ENCODE peak calls at places on chromosome 13, in four cellular contexts. R is H1, Q is GM12878, C is NT2/D1. I is an unnamed sample.
A peak's percentile ranks its signal among the peaks of the same experiment; 100 is the strongest.

GRCh38 chr13:80036845-80037504 is 304.0 kb downstream of the SPRY2 start:
- DNase-seq in R (no peak), Q (no peak), C (no peak), I (no peak)

GRCh38 chr13:44974056-44974798 is 15.0 kb downstream of the NUFIP1 start:
- DNase-seq in R (no peak), C (no peak), Q (peak; percentile 37), I (no peak)

GRCh38 chr13:83880275-83881027 is 1.8 kb downstream of the SLITRK1 start:
- DNase-seq in C (no peak), Q (no peak), R (peak; percentile 48), I (no peak)

GRCh38 chr13:73505487-73505886 is 446.7 kb downstream of the KLF5 start:
- DNase-seq in C (no peak), R (no peak), Q (no peak), I (no peak)

GRCh38 chr13:113042456-113042855 is 63.1 kb upstream of the F7 start:
- DNase-seq in R (no peak), C (no peak), Q (no peak), I (no peak)

GRCh38 chr13:97259787-97260641 is 37.9 kb downstream of the MBNL2 start:
- DNase-seq in R (no peak), C (no peak), Q (no peak), I (no peak)

GRCh38 chr13:62933809-62934208 is 1518.2 kb upstream of the PCDH20 start:
- DNase-seq in Q (no peak), R (no peak), C (no peak), I (no peak)

GRCh38 chr13:44792096-44792495 is 197.2 kb downstream of the NUFIP1 start:
- DNase-seq in Q (no peak), R (no peak), C (no peak), I (no peak)

GRCh38 chr13:113058988-113059850 is 46.4 kb upstream of the F7 start:
- DNase-seq in R (no peak), Q (no peak), C (no peak), I (no peak)

GRCh38 chr13:34655554-34655953 is 286.5 kb upstream of the NBEA start:
- DNase-seq in C (no peak), Q (no peak), R (no peak), I (no peak)

GRCh38 chr13:103203750-103204330 is 137.6 kb upstream of the SLC10A2 start:
- DNase-seq in Q (no peak), R (no peak), C (no peak), I (no peak)

GRCh38 chr13:113192902-113193301 is 15.6 kb downstream of the PCID2 start:
- DNase-seq in Q (no peak), R (no peak), C (no peak), I (no peak)

GRCh38 chr13:74061939-74062595 is 72.1 kb downstream of the KLF12 start:
- DNase-seq in C (no peak), R (no peak), Q (peak; percentile 55), I (no peak)

GRCh38 chr13:71871180-71871754 is 4.3 kb upstream of the DACH1 start:
- DNase-seq in Q (no peak), C (no peak), R (no peak), I (no peak)

GRCh38 chr13:35822666-35823065 is 308.5 kb downstream of the DCLK1 start:
- DNase-seq in Q (no peak), C (no peak), R (no peak), I (no peak)

GRCh38 chr13:35824395-35824794 is 306.8 kb downstream of the DCLK1 start:
- DNase-seq in Q (no peak), C (no peak), R (no peak), I (no peak)

GRCh38 chr13:35817642-35818576 is 313.3 kb downstream of the DCLK1 start:
- DNase-seq in Q (no peak), R (no peak), C (no peak), I (no peak)

GRCh38 chr13:35814573-35814972 is 316.6 kb downstream of the DCLK1 start:
- DNase-seq in Q (no peak), C (no peak), R (no peak), I (no peak)

DNA sequence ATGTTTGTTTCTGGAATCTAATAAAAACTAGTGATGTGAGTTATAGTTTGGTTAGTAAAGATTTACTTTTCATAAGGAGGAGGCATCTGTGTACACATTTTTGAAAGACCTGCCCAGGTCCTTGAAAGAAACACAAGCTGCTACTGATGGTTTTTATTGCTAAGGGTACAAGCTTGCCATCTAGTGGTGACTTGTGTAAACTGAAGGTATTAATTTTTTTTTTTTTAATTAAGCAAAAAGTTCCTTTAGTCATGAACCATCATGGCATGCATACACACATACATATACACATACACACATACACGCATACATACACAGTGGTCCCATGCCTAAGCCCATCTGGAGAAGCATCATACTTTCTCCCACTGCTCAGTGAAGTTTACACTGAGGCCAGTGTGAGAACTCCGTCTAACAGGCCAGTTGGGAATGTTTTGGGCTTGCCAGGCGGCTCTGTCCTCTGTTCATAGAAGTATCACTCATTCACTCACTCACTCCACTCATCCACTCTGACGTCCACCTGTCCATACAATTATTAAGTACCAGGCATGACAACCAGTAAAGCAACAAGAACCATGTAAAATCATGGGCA is 312.5 kb downstream of the DCLK1 start:
- DNase-seq in R (no peak), C (peak; percentile 9), Q (no peak), I (peak; percentile 44)
- TF ChIP-seq SUZ12 in R (no peak), C (no peak), Q (no peak), I (no peak)

DNA sequence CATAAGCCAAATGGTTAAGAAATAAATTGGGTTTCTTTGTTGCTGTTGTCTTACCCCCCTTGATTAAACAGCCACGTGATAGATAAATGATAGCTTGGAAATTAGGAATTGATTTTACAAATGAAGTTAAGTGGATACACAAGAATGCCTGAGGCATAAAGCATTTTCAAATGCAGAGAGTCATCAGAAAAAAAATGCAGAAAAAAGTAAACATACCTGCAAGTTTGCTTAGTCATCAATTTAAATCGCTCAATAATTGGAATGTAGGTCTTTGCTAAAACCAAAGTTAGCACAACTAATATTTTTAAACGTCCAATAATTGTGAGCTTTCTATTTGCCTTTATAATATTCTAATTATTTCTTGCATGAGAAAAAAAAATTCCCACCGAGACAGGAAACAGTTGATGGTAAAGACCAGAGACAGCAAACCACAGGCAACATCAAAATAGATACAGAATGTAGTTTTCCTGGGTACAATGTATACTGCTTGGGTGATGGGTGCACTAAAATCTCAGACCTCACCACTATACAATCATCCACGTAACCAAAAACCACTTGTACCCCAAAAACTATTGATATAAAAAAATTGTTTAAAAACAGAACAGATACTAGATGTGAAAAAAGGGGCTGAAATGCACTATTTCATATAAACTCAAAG is 924.0 kb downstream of the PCDH9 start:
- DNase-seq in C (no peak), Q (no peak), R (no peak), I (no peak)
- TF ChIP-seq SUZ12 in C (no peak), Q (no peak), R (no peak), I (no peak)

GRCh38 chr13:28685892-28686291 is 27.0 kb downstream of the POMP start:
- DNase-seq in R (no peak), Q (no peak), C (no peak), I (no peak)

GRCh38 chr13:28679628-28680027 is 20.7 kb downstream of the POMP start:
- DNase-seq in R (no peak), Q (no peak), C (no peak), I (no peak)

GRCh38 chr13:28680541-28680940 is 21.6 kb downstream of the POMP start:
- DNase-seq in Q (no peak), R (no peak), C (no peak), I (no peak)

GRCh38 chr13:28685114-28685513 is 26.2 kb downstream of the POMP start:
- DNase-seq in C (no peak), R (no peak), Q (no peak), I (no peak)

DNA sequence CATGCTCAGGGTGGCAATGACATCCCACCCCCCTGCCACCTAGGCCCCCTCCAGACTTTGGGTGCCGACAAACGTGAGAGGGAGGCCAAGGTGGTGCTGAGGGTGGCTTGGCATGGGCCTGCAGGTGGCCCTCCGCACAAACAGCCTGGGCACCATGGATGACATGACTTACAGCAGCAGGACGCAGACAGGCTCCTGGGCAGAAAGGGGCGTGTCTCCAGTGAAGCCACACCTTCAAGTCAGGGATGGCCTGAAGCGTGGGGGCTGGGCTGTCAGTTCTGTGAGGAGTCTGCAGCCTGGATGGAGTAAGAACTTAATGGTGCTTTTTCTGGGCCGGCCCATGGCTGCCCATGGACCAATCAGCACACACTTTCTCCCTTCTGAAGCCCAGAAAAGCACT is 25.3 kb downstream of the POMP start:
- DNase-seq in R (peak; percentile 85), C (peak; percentile 32), Q (no peak), I (no peak)
- TF ChIP-seq SUZ12 in R (no peak), C (no peak), Q (no peak), I (no peak)

GRCh38 chr13:68982961-68983619 is 1124.5 kb upstream of the ATXN8OS start:
- DNase-seq in C (no peak), Q (no peak), R (no peak), I (no peak)

GRCh38 chr13:68987585-68987984 is 1120.0 kb upstream of the ATXN8OS start:
- DNase-seq in R (no peak), C (no peak), Q (no peak), I (no peak)

GRCh38 chr13:68988176-68988575 is 1119.5 kb upstream of the ATXN8OS start:
- DNase-seq in R (no peak), Q (no peak), C (no peak), I (no peak)

GRCh38 chr13:68984688-68985319 is 1122.8 kb upstream of the ATXN8OS start:
- DNase-seq in R (no peak), Q (no peak), C (no peak), I (no peak)
- TF ChIP-seq SUZ12 in R (no peak), Q (no peak), C (no peak), I (no peak)

DNA sequence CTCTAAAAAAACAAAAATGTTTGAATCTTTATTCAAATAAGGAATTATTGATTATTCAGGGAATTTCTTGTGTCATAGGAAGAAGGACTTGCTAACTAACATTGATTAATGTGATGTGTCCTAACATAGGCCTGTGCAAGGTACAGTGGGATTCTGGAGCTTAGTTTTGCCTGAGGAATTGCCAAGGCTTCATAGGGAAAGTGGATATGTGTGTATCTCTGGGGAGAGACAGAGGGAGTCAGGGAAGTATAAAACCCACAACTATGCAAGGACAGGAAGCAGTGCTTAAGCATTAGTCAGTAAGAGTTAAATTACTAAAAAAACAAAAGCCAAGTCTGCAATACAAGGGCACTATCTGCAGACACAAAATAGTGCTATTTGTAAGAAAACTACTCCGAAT is 59.6 kb downstream of the WDFY2 start:
- DNase-seq in Q (no peak), C (no peak), R (no peak), I (peak; percentile 35)
- TF ChIP-seq SUZ12 in Q (no peak), C (no peak), R (no peak), I (no peak)

GRCh38 chr13:32830632-32831031 is 185.6 kb upstream of the KL start:
- DNase-seq in Q (no peak), R (no peak), C (no peak), I (no peak)

GRCh38 chr13:32828711-32829110 is 187.5 kb upstream of the KL start:
- DNase-seq in R (no peak), Q (no peak), C (no peak), I (no peak)

GRCh38 chr13:32829269-32829668 is 187.0 kb upstream of the KL start:
- DNase-seq in Q (no peak), C (no peak), R (no peak), I (no peak)

GRCh38 chr13:32825481-32825880 is 190.7 kb upstream of the KL start:
- DNase-seq in C (no peak), Q (no peak), R (no peak), I (no peak)

DNA sequence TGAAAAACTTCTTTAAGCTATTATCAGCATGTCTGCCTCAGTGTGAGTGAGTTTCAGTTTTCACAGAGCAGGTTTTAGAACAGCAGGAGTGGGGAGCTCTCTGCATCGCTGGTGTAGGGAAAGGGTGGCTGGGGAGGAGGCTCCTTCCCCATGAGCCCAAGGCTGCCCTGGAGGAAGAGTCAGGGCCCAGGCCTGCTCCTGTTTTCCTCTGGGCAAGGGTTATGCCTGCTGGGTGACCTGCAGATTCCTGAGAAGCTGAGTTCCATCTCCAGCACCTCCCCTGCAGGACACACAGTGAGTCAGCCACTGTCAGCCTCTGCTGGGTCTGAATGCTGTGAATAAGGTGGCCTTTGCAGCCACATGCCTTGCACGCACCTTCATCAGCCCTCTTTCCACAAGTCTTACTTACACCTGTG is 186.5 kb upstream of the KL start:
- DNase-seq in Q (no peak), C (no peak), R (no peak), I (no peak)
- TF ChIP-seq SUZ12 in Q (no peak), C (no peak), R (no peak), I (no peak)